ENCODE peak calls at places on chromosomes 16 and 17, in six cellular contexts. One of them, this sample, is unnamed.

GRCh38 chr17:951388-952132 is 28.0 kb downstream of the NXN start:
- DNase-seq in activated B cell treated with CpG ODN at 0.5 μM for 24 hours: no peak
- DNase-seq in activated CD4-positive, alpha-beta T cell treated with anti-CD3 and anti-CD28 coated beads, Interleukin-2, amount 50 U/mL, for 4 hours: no peak
- DNase-seq in T47D: peak
- DNase-seq in effector memory CD4-positive, alpha-beta T cell: no peak
- DNase-seq in fibroblast of the conjunctiva: no peak
- DNase-seq in this sample: no peak

GRCh38 chr17:61330174-61331150 is 69.2 kb upstream of the TBX2 start:
- DNase-seq in activated B cell treated with CpG ODN at 0.5 μM for 24 hours: no peak
- DNase-seq in activated CD4-positive, alpha-beta T cell treated with anti-CD3 and anti-CD28 coated beads, Interleukin-2, amount 50 U/mL, for 4 hours: no peak
- DNase-seq in T47D: no peak
- DNase-seq in effector memory CD4-positive, alpha-beta T cell: no peak
- DNase-seq in fibroblast of the conjunctiva: no peak
- DNase-seq in this sample: no peak

GRCh38 chr17:81419886-81420768 is 24.9 kb downstream of the BAHCC1 start:
- DNase-seq in activated B cell treated with CpG ODN at 0.5 μM for 24 hours: no peak
- DNase-seq in activated CD4-positive, alpha-beta T cell treated with anti-CD3 and anti-CD28 coated beads, Interleukin-2, amount 50 U/mL, for 4 hours: no peak
- DNase-seq in T47D: no peak
- DNase-seq in effector memory CD4-positive, alpha-beta T cell: no peak
- DNase-seq in fibroblast of the conjunctiva: no peak
- DNase-seq in this sample: no peak

GRCh38 chr17:50721194-50722010 is 2.0 kb downstream of the LUC7L3 start:
- DNase-seq in activated B cell treated with CpG ODN at 0.5 μM for 24 hours: no peak
- DNase-seq in activated CD4-positive, alpha-beta T cell treated with anti-CD3 and anti-CD28 coated beads, Interleukin-2, amount 50 U/mL, for 4 hours: no peak
- DNase-seq in T47D: no peak
- DNase-seq in effector memory CD4-positive, alpha-beta T cell: no peak
- DNase-seq in fibroblast of the conjunctiva: no peak
- DNase-seq in this sample: no peak

GRCh38 chr16:35492225-35492624 is 2032.8 kb downstream of the TP53TG3F start:
- DNase-seq in activated B cell treated with CpG ODN at 0.5 μM for 24 hours: no peak
- DNase-seq in activated CD4-positive, alpha-beta T cell treated with anti-CD3 and anti-CD28 coated beads, Interleukin-2, amount 50 U/mL, for 4 hours: no peak
- DNase-seq in T47D: peak
- DNase-seq in effector memory CD4-positive, alpha-beta T cell: no peak
- DNase-seq in fibroblast of the conjunctiva: no peak
- DNase-seq in this sample: no peak

GRCh38 chr17:69761011-69761410 is 314.0 kb upstream of the KCNJ16 start:
- DNase-seq in activated B cell treated with CpG ODN at 0.5 μM for 24 hours: no peak
- DNase-seq in activated CD4-positive, alpha-beta T cell treated with anti-CD3 and anti-CD28 coated beads, Interleukin-2, amount 50 U/mL, for 4 hours: no peak
- DNase-seq in T47D: no peak
- DNase-seq in effector memory CD4-positive, alpha-beta T cell: no peak
- DNase-seq in fibroblast of the conjunctiva: no peak
- DNase-seq in this sample: no peak

GRCh38 chr17:36602030-36602737 is 801 bp downstream of the MRM1 start:
- DNase-seq in activated B cell treated with CpG ODN at 0.5 μM for 24 hours: peak
- DNase-seq in activated CD4-positive, alpha-beta T cell treated with anti-CD3 and anti-CD28 coated beads, Interleukin-2, amount 50 U/mL, for 4 hours: no peak
- DNase-seq in T47D: peak
- DNase-seq in effector memory CD4-positive, alpha-beta T cell: no peak
- DNase-seq in fibroblast of the conjunctiva: no peak
- DNase-seq in this sample: no peak

GRCh38 chr17:75237100-75238014 is 24.0 kb downstream of the GGA3 start:
- DNase-seq in activated B cell treated with CpG ODN at 0.5 μM for 24 hours: no peak
- DNase-seq in activated CD4-positive, alpha-beta T cell treated with anti-CD3 and anti-CD28 coated beads, Interleukin-2, amount 50 U/mL, for 4 hours: no peak
- DNase-seq in T47D: no peak
- DNase-seq in effector memory CD4-positive, alpha-beta T cell: no peak
- DNase-seq in fibroblast of the conjunctiva: no peak
- DNase-seq in this sample: no peak

GRCh38 chr17:20315821-20316220 is 151.5 kb downstream of the LGALS9B start:
- DNase-seq in activated B cell treated with CpG ODN at 0.5 μM for 24 hours: no peak
- DNase-seq in activated CD4-positive, alpha-beta T cell treated with anti-CD3 and anti-CD28 coated beads, Interleukin-2, amount 50 U/mL, for 4 hours: no peak
- DNase-seq in T47D: no peak
- DNase-seq in effector memory CD4-positive, alpha-beta T cell: no peak
- DNase-seq in fibroblast of the conjunctiva: no peak
- DNase-seq in this sample: no peak

GRCh38 chr17:82875418-82875856 is 35.6 kb upstream of the ZNF750 start:
- DNase-seq in activated B cell treated with CpG ODN at 0.5 μM for 24 hours: no peak
- DNase-seq in activated CD4-positive, alpha-beta T cell treated with anti-CD3 and anti-CD28 coated beads, Interleukin-2, amount 50 U/mL, for 4 hours: no peak
- DNase-seq in T47D: peak
- DNase-seq in effector memory CD4-positive, alpha-beta T cell: no peak
- DNase-seq in fibroblast of the conjunctiva: no peak
- DNase-seq in this sample: no peak

GRCh38 chr17:71987634-71988033 is 133.2 kb upstream of the SOX9 start:
- DNase-seq in activated B cell treated with CpG ODN at 0.5 μM for 24 hours: no peak
- DNase-seq in activated CD4-positive, alpha-beta T cell treated with anti-CD3 and anti-CD28 coated beads, Interleukin-2, amount 50 U/mL, for 4 hours: no peak
- DNase-seq in T47D: no peak
- DNase-seq in effector memory CD4-positive, alpha-beta T cell: no peak
- DNase-seq in fibroblast of the conjunctiva: no peak
- DNase-seq in this sample: no peak

GRCh38 chr16:68091604-68092261 is 6.6 kb downstream of the NFATC3 start:
- DNase-seq in activated B cell treated with CpG ODN at 0.5 μM for 24 hours: no peak
- DNase-seq in activated CD4-positive, alpha-beta T cell treated with anti-CD3 and anti-CD28 coated beads, Interleukin-2, amount 50 U/mL, for 4 hours: no peak
- DNase-seq in T47D: peak
- DNase-seq in effector memory CD4-positive, alpha-beta T cell: no peak
- DNase-seq in fibroblast of the conjunctiva: no peak
- DNase-seq in this sample: no peak

GRCh38 chr17:62109378-62109902 is 44.4 kb upstream of the MED13 start:
- DNase-seq in activated B cell treated with CpG ODN at 0.5 μM for 24 hours: peak
- DNase-seq in activated CD4-positive, alpha-beta T cell treated with anti-CD3 and anti-CD28 coated beads, Interleukin-2, amount 50 U/mL, for 4 hours: peak
- DNase-seq in T47D: peak
- DNase-seq in effector memory CD4-positive, alpha-beta T cell: no peak
- DNase-seq in fibroblast of the conjunctiva: peak
- DNase-seq in this sample: no peak

GRCh38 chr17:63927464-63928171 is 4.5 kb downstream of the CD79B start:
- DNase-seq in activated B cell treated with CpG ODN at 0.5 μM for 24 hours: peak
- DNase-seq in activated CD4-positive, alpha-beta T cell treated with anti-CD3 and anti-CD28 coated beads, Interleukin-2, amount 50 U/mL, for 4 hours: no peak
- DNase-seq in T47D: no peak
- DNase-seq in effector memory CD4-positive, alpha-beta T cell: no peak
- DNase-seq in fibroblast of the conjunctiva: no peak
- DNase-seq in this sample: no peak

GRCh38 chr17:40014375-40014980 is 762 bp upstream of the CSF3 start:
- DNase-seq in activated B cell treated with CpG ODN at 0.5 μM for 24 hours: no peak
- DNase-seq in activated CD4-positive, alpha-beta T cell treated with anti-CD3 and anti-CD28 coated beads, Interleukin-2, amount 50 U/mL, for 4 hours: no peak
- DNase-seq in T47D: no peak
- DNase-seq in effector memory CD4-positive, alpha-beta T cell: no peak
- DNase-seq in fibroblast of the conjunctiva: no peak
- DNase-seq in this sample: no peak

GRCh38 chr17:41539979-41540701 is 12.0 kb upstream of the KRT19 start:
- DNase-seq in activated B cell treated with CpG ODN at 0.5 μM for 24 hours: no peak
- DNase-seq in activated CD4-positive, alpha-beta T cell treated with anti-CD3 and anti-CD28 coated beads, Interleukin-2, amount 50 U/mL, for 4 hours: no peak
- DNase-seq in T47D: peak
- DNase-seq in effector memory CD4-positive, alpha-beta T cell: no peak
- DNase-seq in fibroblast of the conjunctiva: no peak
- DNase-seq in this sample: no peak

GRCh38 chr17:74532115-74532514 is 840 bp upstream of the CD300LB start:
- DNase-seq in activated B cell treated with CpG ODN at 0.5 μM for 24 hours: peak
- DNase-seq in activated CD4-positive, alpha-beta T cell treated with anti-CD3 and anti-CD28 coated beads, Interleukin-2, amount 50 U/mL, for 4 hours: no peak
- DNase-seq in T47D: peak
- DNase-seq in effector memory CD4-positive, alpha-beta T cell: no peak
- DNase-seq in fibroblast of the conjunctiva: no peak
- DNase-seq in this sample: peak

GRCh38 chr17:81050645-81051625 is 16.0 kb downstream of the BAIAP2 start:
- DNase-seq in activated B cell treated with CpG ODN at 0.5 μM for 24 hours: no peak
- DNase-seq in activated CD4-positive, alpha-beta T cell treated with anti-CD3 and anti-CD28 coated beads, Interleukin-2, amount 50 U/mL, for 4 hours: no peak
- DNase-seq in T47D: no peak
- DNase-seq in effector memory CD4-positive, alpha-beta T cell: no peak
- DNase-seq in fibroblast of the conjunctiva: no peak
- DNase-seq in this sample: no peak

GRCh38 chr17:7130626-7131467 is 16.2 kb upstream of the ASGR2 start:
- DNase-seq in activated B cell treated with CpG ODN at 0.5 μM for 24 hours: no peak
- DNase-seq in activated CD4-positive, alpha-beta T cell treated with anti-CD3 and anti-CD28 coated beads, Interleukin-2, amount 50 U/mL, for 4 hours: no peak
- DNase-seq in T47D: no peak
- DNase-seq in effector memory CD4-positive, alpha-beta T cell: no peak
- DNase-seq in fibroblast of the conjunctiva: no peak
- DNase-seq in this sample: no peak

GRCh38 chr17:1259910-1260389 is 10.3 kb upstream of the BHLHA9 start:
- DNase-seq in activated B cell treated with CpG ODN at 0.5 μM for 24 hours: no peak
- DNase-seq in activated CD4-positive, alpha-beta T cell treated with anti-CD3 and anti-CD28 coated beads, Interleukin-2, amount 50 U/mL, for 4 hours: no peak
- DNase-seq in T47D: no peak
- DNase-seq in effector memory CD4-positive, alpha-beta T cell: no peak
- DNase-seq in fibroblast of the conjunctiva: no peak
- DNase-seq in this sample: no peak

GRCh38 chr16:87044031-87044380 is 273.2 kb downstream of the C16orf95 start:
- DNase-seq in activated B cell treated with CpG ODN at 0.5 μM for 24 hours: no peak
- DNase-seq in activated CD4-positive, alpha-beta T cell treated with anti-CD3 and anti-CD28 coated beads, Interleukin-2, amount 50 U/mL, for 4 hours: no peak
- DNase-seq in T47D: no peak
- DNase-seq in effector memory CD4-positive, alpha-beta T cell: no peak
- DNase-seq in fibroblast of the conjunctiva: no peak
- DNase-seq in this sample: no peak

GRCh38 chr16:1645914-1646525 is 32.1 kb upstream of the JPT2 start:
- DNase-seq in activated B cell treated with CpG ODN at 0.5 μM for 24 hours: no peak
- DNase-seq in activated CD4-positive, alpha-beta T cell treated with anti-CD3 and anti-CD28 coated beads, Interleukin-2, amount 50 U/mL, for 4 hours: peak
- DNase-seq in T47D: peak
- DNase-seq in effector memory CD4-positive, alpha-beta T cell: no peak
- DNase-seq in fibroblast of the conjunctiva: no peak
- DNase-seq in this sample: peak